ENCODE peak calls at places on chromosomes 4 and X, in four cellular contexts. One of them, this sample, is unnamed. For H3K27me3, the result is how much of the 10 kb centered on the place peaks cover.

GRCh38 chrX:109889289-109890006 is 113.5 kb upstream of the TMEM164 start:
- DNase-seq in IMR-90: peak
- DNase-seq in fibroblast of lung: peak
- DNase-seq in right atrium auricular region: no peak
- DNase-seq in this sample: no peak

GRCh38 chrX:25158635-25159034 is 142.9 kb upstream of the ARX start:
- DNase-seq in right atrium auricular region: no peak
- DNase-seq in IMR-90: no peak
- DNase-seq in fibroblast of lung: peak
- DNase-seq in this sample: no peak

GRCh38 chr4:113692809-113693411 is 68.6 kb downstream of the CAMK2D start:
- DNase-seq in IMR-90: no peak
- DNase-seq in right atrium auricular region: no peak
- DNase-seq in fibroblast of lung: no peak
- DNase-seq in this sample: no peak

GRCh38 chrX:115941388-115941787 is 229.2 kb upstream of the AGTR2 start:
- DNase-seq in fibroblast of lung: no peak
- DNase-seq in right atrium auricular region: no peak
- DNase-seq in IMR-90: no peak
- DNase-seq in this sample: no peak

GRCh38 chr4:158020175-158020574 is 152.7 kb downstream of the GASK1B start:
- DNase-seq in IMR-90: peak
- DNase-seq in fibroblast of lung: peak
- DNase-seq in right atrium auricular region: no peak
- DNase-seq in this sample: no peak

GRCh38 chr4:4866124-4866832 is 6.8 kb downstream of the MSX1 start:
- DNase-seq in right atrium auricular region: no peak
- DNase-seq in fibroblast of lung: no peak
- DNase-seq in IMR-90: no peak
- DNase-seq in this sample: no peak

GRCh38 chr4:72295966-72296557 is 264.3 kb downstream of the NPFFR2 start:
- DNase-seq in IMR-90: peak
- DNase-seq in fibroblast of lung: peak
- DNase-seq in right atrium auricular region: no peak
- DNase-seq in this sample: no peak

GRCh38 chr4:84870398-84871163 is 95.9 kb downstream of the WDFY3 start:
- DNase-seq in IMR-90: peak
- DNase-seq in fibroblast of lung: peak
- DNase-seq in right atrium auricular region: no peak
- DNase-seq in this sample: no peak

GRCh38 chrX:15269618-15270521 is at the start of gene ASB9:
- DNase-seq in right atrium auricular region: no peak
- DNase-seq in fibroblast of lung: peak
- DNase-seq in IMR-90: peak
- DNase-seq in this sample: peak

GRCh38 chrX:69718102-69718501 is 102.2 kb downstream of the EDA start:
- DNase-seq in right atrium auricular region: no peak
- DNase-seq in IMR-90: no peak
- DNase-seq in fibroblast of lung: no peak
- DNase-seq in this sample: no peak

GRCh38 chr4:94758141-94758699 is 465 bp downstream of the BMPR1B start:
- DNase-seq in fibroblast of lung: peak
- DNase-seq in right atrium auricular region: no peak
- DNase-seq in IMR-90: no peak
- DNase-seq in this sample: peak

GRCh38 chr4:176635372-176636261 is 157.1 kb downstream of the VEGFC start:
- DNase-seq in fibroblast of lung: peak
- DNase-seq in right atrium auricular region: no peak
- DNase-seq in IMR-90: peak
- DNase-seq in this sample: no peak

GRCh38 chrX:107691024-107691448 is 62.7 kb downstream of the PRPS1 start:
- DNase-seq in right atrium auricular region: no peak
- DNase-seq in IMR-90: no peak
- DNase-seq in fibroblast of lung: no peak
- DNase-seq in this sample: no peak

GRCh38 chrX:102768984-102769761 is 48.6 kb downstream of the GPRASP3 start:
- DNase-seq in fibroblast of lung: peak
- DNase-seq in IMR-90: peak
- DNase-seq in right atrium auricular region: peak
- DNase-seq in this sample: peak

GRCh38 chrX:69155786-69156520 is 9.3 kb downstream of the PJA1 start:
- DNase-seq in right atrium auricular region: no peak
- DNase-seq in fibroblast of lung: no peak
- DNase-seq in IMR-90: no peak
- DNase-seq in this sample: no peak

GRCh38 chr4:22897520-22898108 is 204.9 kb downstream of the GBA3 start:
- DNase-seq in fibroblast of lung: peak
- DNase-seq in IMR-90: peak
- DNase-seq in right atrium auricular region: no peak
- DNase-seq in this sample: no peak

GRCh38 chr4:142452132-142452855 is 393.8 kb downstream of the INPP4B start:
- DNase-seq in right atrium auricular region: no peak
- DNase-seq in fibroblast of lung: peak
- DNase-seq in IMR-90: peak
- DNase-seq in this sample: no peak

GRCh38 chr4:184620208-184620867 is 28.9 kb downstream of the CASP3 start:
- DNase-seq in right atrium auricular region: no peak
- DNase-seq in IMR-90: no peak
- DNase-seq in fibroblast of lung: no peak
- DNase-seq in this sample: no peak

DNA sequence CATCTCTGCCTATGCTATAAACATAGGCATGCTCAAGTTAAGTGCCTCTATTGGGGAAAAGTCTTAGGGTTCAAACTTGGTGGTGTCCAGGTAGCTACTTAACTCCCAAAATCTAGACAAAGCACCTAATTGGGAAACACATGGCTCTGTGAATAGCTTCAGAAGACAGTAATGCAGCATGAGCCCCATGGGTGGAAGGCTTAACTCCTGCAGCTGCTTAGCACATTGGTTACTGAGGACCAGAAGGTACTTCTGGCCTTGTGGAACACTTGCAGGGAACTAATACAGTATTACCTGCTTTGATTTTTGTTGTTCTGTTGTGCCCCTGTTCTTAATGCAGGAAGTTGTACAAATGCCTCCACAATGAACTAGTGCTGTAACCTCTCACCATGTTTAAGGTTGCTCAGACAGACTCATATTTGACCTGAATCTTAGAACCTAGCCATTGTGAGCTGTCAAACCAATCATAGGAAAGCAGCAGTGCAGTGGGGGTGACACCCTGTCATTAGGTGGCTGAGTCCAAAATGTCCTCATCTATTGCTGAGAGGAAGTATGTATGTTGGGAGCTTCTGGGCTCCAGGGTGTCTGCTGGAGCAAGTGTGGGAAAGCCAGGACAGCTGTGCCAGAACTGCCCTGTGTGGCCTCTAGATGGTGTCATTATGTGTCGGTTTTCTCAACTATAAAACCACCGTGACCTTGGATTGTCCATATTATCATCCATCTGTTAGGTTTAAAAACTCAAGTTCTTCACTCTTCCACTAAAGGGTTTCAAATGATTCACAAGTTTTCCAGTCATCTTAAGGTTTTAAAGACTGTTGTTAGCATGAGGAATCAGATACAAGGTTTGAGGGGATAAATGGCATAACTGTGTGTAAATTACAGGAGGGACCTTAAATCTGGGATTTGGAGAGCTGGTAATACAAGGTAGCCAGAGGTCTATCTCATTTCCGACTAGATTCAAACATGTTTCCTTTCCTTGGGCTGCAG is 69.9 kb upstream of the WDR1 start:
- DNase-seq in right atrium auricular region: no peak
- DNase-seq in fibroblast of lung: no peak
- DNase-seq in IMR-90: no peak
- DNase-seq in this sample: no peak
- TF ChIP-seq CTCF in right atrium auricular region: peak
- TF ChIP-seq CTCF in fibroblast of lung: no peak
- TF ChIP-seq CTCF in IMR-90: no peak
- TF ChIP-seq CTCF in this sample: no peak

DNA sequence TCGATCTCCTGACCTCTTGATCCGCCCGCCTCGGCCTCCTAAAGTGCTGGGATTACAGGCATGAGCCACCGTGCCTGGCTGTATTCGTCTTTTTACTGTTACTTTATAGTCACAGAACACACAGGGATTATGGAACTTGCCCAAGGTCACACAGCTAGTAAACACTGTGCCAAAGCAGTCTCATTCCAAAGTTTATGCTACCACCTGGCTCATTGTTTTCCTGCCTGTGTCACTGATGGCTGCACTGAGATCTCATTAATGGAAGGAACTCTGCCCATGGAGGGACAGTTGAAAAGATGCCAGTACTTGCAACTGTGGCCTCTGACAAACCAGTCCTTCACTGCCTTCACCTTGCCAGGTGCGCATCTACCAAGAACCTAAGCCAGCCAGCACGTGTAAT is 517.7 kb downstream of the BCOR start:
- DNase-seq in IMR-90: no peak
- DNase-seq in fibroblast of lung: no peak
- DNase-seq in right atrium auricular region: no peak
- DNase-seq in this sample: no peak
- H3K27me3 ChIP-seq in IMR-90: under half
- H3K27me3 ChIP-seq in fibroblast of lung: under half
- H3K27me3 ChIP-seq in right atrium auricular region: under half
- H3K27me3 ChIP-seq in this sample: under half

DNA sequence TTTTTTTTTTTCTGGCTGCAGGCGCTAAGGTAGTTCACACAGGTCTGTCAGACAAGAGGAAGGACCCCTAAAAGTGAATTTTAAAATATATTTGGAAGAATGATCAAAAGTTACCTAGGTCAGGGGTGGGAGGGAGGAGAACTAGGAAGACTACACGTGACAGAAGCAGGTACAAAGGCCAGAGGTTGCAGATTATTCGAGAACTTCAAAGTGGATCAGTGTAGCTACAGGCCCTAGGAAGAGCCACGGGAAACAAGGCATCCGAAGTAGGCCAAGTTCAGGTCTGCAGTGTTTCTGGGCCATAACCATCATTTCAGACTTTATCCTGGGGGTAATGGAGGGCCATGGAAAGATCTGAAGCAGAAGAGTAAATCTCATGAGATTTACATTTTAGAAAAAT is 16.5 kb downstream of the MAOB start:
- DNase-seq in right atrium auricular region: no peak
- DNase-seq in IMR-90: no peak
- DNase-seq in fibroblast of lung: no peak
- DNase-seq in this sample: no peak
- H3K27ac ChIP-seq in right atrium auricular region: no peak
- H3K27ac ChIP-seq in IMR-90: no peak
- H3K27ac ChIP-seq in fibroblast of lung: no peak
- H3K27ac ChIP-seq in this sample: no peak

DNA sequence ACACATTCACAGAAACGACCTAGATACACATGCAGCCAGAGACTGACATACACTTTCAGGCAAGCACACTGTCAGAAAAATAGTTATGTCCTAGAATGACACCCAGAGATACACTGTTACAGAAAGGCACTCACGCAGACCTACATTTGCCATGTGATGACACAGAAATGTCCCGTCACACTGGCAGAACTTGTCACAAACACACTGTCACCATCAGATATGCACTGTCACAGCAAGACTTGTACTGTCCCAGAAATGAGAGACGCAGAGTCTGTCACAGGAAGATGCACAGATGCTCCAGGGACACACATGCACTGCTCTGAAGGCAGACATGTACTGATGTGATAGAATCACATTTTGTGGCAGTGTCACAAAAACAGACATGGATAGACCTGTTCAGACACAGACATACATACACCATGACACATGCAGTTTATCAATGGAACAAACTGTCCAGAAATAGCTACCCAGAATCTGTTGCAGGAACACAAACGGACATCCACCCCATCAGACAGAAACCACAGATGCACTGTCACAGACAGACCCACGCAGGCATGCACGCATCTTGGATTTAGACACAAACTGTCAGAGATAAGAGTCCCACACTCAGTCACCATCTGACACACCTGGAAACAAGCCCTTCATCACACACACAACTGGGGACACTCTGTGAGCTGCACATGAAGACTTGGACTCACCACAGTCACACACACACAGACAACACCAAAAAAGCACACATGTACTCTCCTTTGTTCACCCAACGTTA is 1.3 kb upstream of the PIM2 start:
- DNase-seq in fibroblast of lung: no peak
- DNase-seq in IMR-90: no peak
- DNase-seq in right atrium auricular region: no peak
- DNase-seq in this sample: no peak
- TF ChIP-seq CTCF in fibroblast of lung: no peak
- TF ChIP-seq CTCF in IMR-90: no peak
- TF ChIP-seq CTCF in right atrium auricular region: no peak
- TF ChIP-seq CTCF in this sample: no peak

DNA sequence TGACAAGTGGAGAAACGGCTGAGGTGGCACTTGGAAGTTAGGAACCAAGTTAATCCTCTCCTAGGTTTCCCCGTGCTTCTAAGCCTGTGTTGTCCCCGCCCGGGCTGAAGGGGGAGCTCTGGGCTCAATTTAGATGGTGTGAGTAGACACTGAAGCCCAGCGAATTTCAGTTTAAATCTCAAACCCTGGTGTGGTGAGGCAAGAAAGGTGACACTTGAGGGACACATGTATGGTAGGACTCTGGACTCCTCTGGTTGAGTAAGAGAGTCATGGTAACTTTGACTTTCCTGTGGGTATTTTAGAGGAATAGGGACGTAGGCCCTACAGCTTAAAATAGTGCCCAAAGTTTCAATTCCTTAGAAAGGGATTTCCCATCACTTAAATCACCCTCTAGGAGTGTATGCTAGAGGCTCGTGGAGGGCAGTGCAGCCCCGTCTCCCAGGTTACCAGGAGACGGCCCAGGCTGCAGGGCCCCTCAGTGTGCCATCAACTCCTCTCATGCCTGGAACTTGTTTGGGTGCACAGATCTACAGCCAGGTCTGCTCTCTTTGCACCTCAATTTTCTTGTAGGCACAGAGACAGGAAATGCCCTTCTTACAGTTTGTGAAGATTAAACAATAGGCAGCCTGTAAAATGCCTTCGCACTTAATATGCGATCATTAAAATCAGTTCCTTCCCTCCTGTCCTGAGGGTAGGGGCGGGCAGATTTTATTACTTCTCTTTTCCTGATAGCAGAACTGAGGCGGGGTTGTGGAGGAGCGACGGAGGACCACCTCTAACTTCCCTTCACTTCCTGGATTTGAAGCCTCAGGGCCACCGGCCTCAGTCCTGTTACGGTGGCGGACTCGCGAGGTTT is 23.9 kb downstream of the HAND2 start:
- DNase-seq in right atrium auricular region: peak
- DNase-seq in fibroblast of lung: no peak
- DNase-seq in IMR-90: peak
- DNase-seq in this sample: peak
- H3K27me3 ChIP-seq in right atrium auricular region: under half
- H3K27me3 ChIP-seq in fibroblast of lung: under half
- H3K27me3 ChIP-seq in IMR-90: half or more
- H3K27me3 ChIP-seq in this sample: under half

GRCh38 chr4:54281060-54281781 is 52.1 kb downstream of the PDGFRA start:
- DNase-seq in IMR-90: peak
- DNase-seq in fibroblast of lung: peak
- DNase-seq in right atrium auricular region: peak
- DNase-seq in this sample: peak
- H3K27ac ChIP-seq in IMR-90: peak
- H3K27ac ChIP-seq in fibroblast of lung: peak
- H3K27ac ChIP-seq in right atrium auricular region: peak
- H3K27ac ChIP-seq in this sample: peak

GRCh38 chrX:87098477-87098876 is 419.1 kb upstream of the KLHL4 start:
- DNase-seq in fibroblast of lung: no peak
- DNase-seq in IMR-90: no peak
- DNase-seq in right atrium auricular region: no peak
- DNase-seq in this sample: no peak
- TF ChIP-seq CTCF in fibroblast of lung: no peak
- TF ChIP-seq CTCF in IMR-90: no peak
- TF ChIP-seq CTCF in right atrium auricular region: no peak
- TF ChIP-seq CTCF in this sample: no peak

GRCh38 chr4:6461301-6462165 is 10.9 kb downstream of the PPP2R2C start:
- DNase-seq in right atrium auricular region: no peak
- DNase-seq in IMR-90: peak
- DNase-seq in fibroblast of lung: no peak
- DNase-seq in this sample: no peak
- H3K27me3 ChIP-seq in right atrium auricular region: under half
- H3K27me3 ChIP-seq in IMR-90: under half
- H3K27me3 ChIP-seq in fibroblast of lung: under half
- H3K27me3 ChIP-seq in this sample: under half

This sample was measured in pancreas.